ENCODE peak calls at places on chromosome 19, in eight cellular contexts. O, Z, W, F, Y, T, I and M are unnamed samples.

GRCh38 chr19:35782589-35782988 is 7.2 kb downstream of the ARHGAP33 start:
- DNase-seq in O (no peak), Z (no peak), W (no peak), F (no peak), Y (no peak), T (no peak), I (no peak), M (no peak)

GRCh38 chr19:8001995-8002849 is 3.2 kb downstream of the ELAVL1 start:
- DNase-seq in O (peak), Z (peak), W (peak), F (peak), Y (peak), T (peak), I (peak), M (peak)

GRCh38 chr19:46821512-46822359 is 28.9 kb downstream of the AP2S1 start:
- DNase-seq in O (peak), Z (no peak), W (no peak), F (no peak), Y (no peak), T (no peak), I (no peak), M (no peak)

GRCh38 chr19:55383789-55384575 is at the start of gene TMEM238:
- DNase-seq in O (no peak), Z (peak), W (no peak), F (no peak), Y (peak), T (peak), I (peak), M (peak)

GRCh38 chr19:55344444-55344843 is 4.8 kb downstream of the KMT5C start:
- DNase-seq in O (no peak), Z (no peak), W (no peak), F (peak), Y (no peak), T (no peak), I (no peak), M (peak)

GRCh38 chr19:46299004-46299509 is 2.2 kb downstream of the HIF3A start:
- DNase-seq in O (no peak), Z (no peak), W (no peak), F (peak), Y (no peak), T (no peak), I (peak), M (peak)

GRCh38 chr19:52566588-52566987 is 3.5 kb upstream of the ZNF701 start:
- DNase-seq in O (no peak), Z (no peak), W (no peak), F (peak), Y (no peak), T (no peak), I (peak), M (peak)

GRCh38 chr19:1068111-1069001 is 1.4 kb downstream of the ARHGAP45 start:
- DNase-seq in O (no peak), Z (no peak), W (no peak), F (no peak), Y (no peak), T (no peak), I (no peak), M (no peak)

GRCh38 chr19:12984683-12985048 is 10.6 kb upstream of the NFIX start:
- DNase-seq in O (no peak), Z (no peak), W (no peak), F (peak), Y (no peak), T (no peak), I (no peak), M (no peak)

GRCh38 chr19:49149652-49150105 is 5.5 kb downstream of the HRC start:
- DNase-seq in O (no peak), Z (no peak), W (no peak), F (peak), Y (peak), T (peak), I (peak), M (peak)

GRCh38 chr19:5706876-5707573 is 12.9 kb downstream of the LONP1 start:
- DNase-seq in O (no peak), Z (no peak), W (no peak), F (no peak), Y (no peak), T (no peak), I (no peak), M (no peak)